ENCODE peak calls at places on chromosomes 12 and 14, in seven cellular contexts. One of them, this sample, is unnamed.

GRCh38 chr14:62126885-62127478 is 364.8 kb downstream of the SNAPC1 start:
- DNase-seq in uterus: no peak
- DNase-seq in CD4-positive, CD25-positive, alpha-beta regulatory T cell: no peak
- DNase-seq in astrocyte: peak
- DNase-seq in CD8-positive, alpha-beta T cell: no peak
- DNase-seq in PC-3: peak
- DNase-seq in A549: peak
- DNase-seq in this sample: peak

GRCh38 chr12:74021937-74022336 is 515.7 kb upstream of the ATXN7L3B start:
- DNase-seq in uterus: no peak
- DNase-seq in CD4-positive, CD25-positive, alpha-beta regulatory T cell: no peak
- DNase-seq in astrocyte: peak
- DNase-seq in CD8-positive, alpha-beta T cell: no peak
- DNase-seq in PC-3: peak
- DNase-seq in A549: peak
- DNase-seq in this sample: no peak

GRCh38 chr14:47008732-47009131 is 357.2 kb upstream of the RPL10L start:
- DNase-seq in uterus: no peak
- DNase-seq in CD4-positive, CD25-positive, alpha-beta regulatory T cell: no peak
- DNase-seq in astrocyte: no peak
- DNase-seq in CD8-positive, alpha-beta T cell: no peak
- DNase-seq in PC-3: no peak
- DNase-seq in A549: no peak
- DNase-seq in this sample: no peak

GRCh38 chr14:104087981-104088850 is 2.7 kb downstream of the ASPG start:
- DNase-seq in uterus: peak
- DNase-seq in CD4-positive, CD25-positive, alpha-beta regulatory T cell: no peak
- DNase-seq in astrocyte: no peak
- DNase-seq in CD8-positive, alpha-beta T cell: no peak
- DNase-seq in PC-3: no peak
- DNase-seq in A549: no peak
- DNase-seq in this sample: no peak

GRCh38 chr14:65937079-65937803 is 524.7 kb downstream of the FUT8 start:
- DNase-seq in uterus: no peak
- DNase-seq in CD4-positive, CD25-positive, alpha-beta regulatory T cell: no peak
- DNase-seq in astrocyte: no peak
- DNase-seq in CD8-positive, alpha-beta T cell: no peak
- DNase-seq in PC-3: no peak
- DNase-seq in A549: no peak
- DNase-seq in this sample: no peak

GRCh38 chr14:96231731-96232130 is 24.3 kb upstream of the BDKRB1 start:
- DNase-seq in uterus: no peak
- DNase-seq in CD4-positive, CD25-positive, alpha-beta regulatory T cell: no peak
- DNase-seq in astrocyte: no peak
- DNase-seq in CD8-positive, alpha-beta T cell: no peak
- DNase-seq in PC-3: no peak
- DNase-seq in A549: no peak
- DNase-seq in this sample: no peak

GRCh38 chr14:69876221-69876847 is 2.9 kb upstream of the SMOC1 start:
- DNase-seq in uterus: no peak
- DNase-seq in CD4-positive, CD25-positive, alpha-beta regulatory T cell: no peak
- DNase-seq in astrocyte: no peak
- DNase-seq in CD8-positive, alpha-beta T cell: no peak
- DNase-seq in PC-3: no peak
- DNase-seq in A549: no peak
- DNase-seq in this sample: no peak

GRCh38 chr14:80602931-80603330 is 338.6 kb downstream of the CEP128 start:
- DNase-seq in uterus: no peak
- DNase-seq in CD4-positive, CD25-positive, alpha-beta regulatory T cell: no peak
- DNase-seq in astrocyte: no peak
- DNase-seq in CD8-positive, alpha-beta T cell: no peak
- DNase-seq in PC-3: no peak
- DNase-seq in A549: no peak
- DNase-seq in this sample: no peak

GRCh38 chr12:13273850-13274249 is 77.3 kb downstream of the EMP1 start:
- DNase-seq in uterus: no peak
- DNase-seq in CD4-positive, CD25-positive, alpha-beta regulatory T cell: no peak
- DNase-seq in astrocyte: no peak
- DNase-seq in CD8-positive, alpha-beta T cell: no peak
- DNase-seq in PC-3: no peak
- DNase-seq in A549: no peak
- DNase-seq in this sample: no peak

GRCh38 chr14:63855272-63855671 is 2.5 kb downstream of the SYNE2 start:
- DNase-seq in uterus: no peak
- DNase-seq in CD4-positive, CD25-positive, alpha-beta regulatory T cell: no peak
- DNase-seq in astrocyte: no peak
- DNase-seq in CD8-positive, alpha-beta T cell: no peak
- DNase-seq in PC-3: no peak
- DNase-seq in A549: no peak
- DNase-seq in this sample: no peak

GRCh38 chr14:32635103-32635719 is 303.5 kb upstream of the NPAS3 start:
- DNase-seq in uterus: no peak
- DNase-seq in CD4-positive, CD25-positive, alpha-beta regulatory T cell: no peak
- DNase-seq in astrocyte: peak
- DNase-seq in CD8-positive, alpha-beta T cell: no peak
- DNase-seq in PC-3: peak
- DNase-seq in A549: no peak
- DNase-seq in this sample: no peak

GRCh38 chr12:40055227-40055579 is 50.7 kb downstream of the SLC2A13 start:
- DNase-seq in uterus: no peak
- DNase-seq in CD4-positive, CD25-positive, alpha-beta regulatory T cell: no peak
- DNase-seq in astrocyte: no peak
- DNase-seq in CD8-positive, alpha-beta T cell: no peak
- DNase-seq in PC-3: no peak
- DNase-seq in A549: no peak
- DNase-seq in this sample: no peak

GRCh38 chr12:123532808-123533649 is 490 bp downstream of the RILPL1 start:
- DNase-seq in uterus: no peak
- DNase-seq in CD4-positive, CD25-positive, alpha-beta regulatory T cell: no peak
- DNase-seq in astrocyte: peak
- DNase-seq in CD8-positive, alpha-beta T cell: no peak
- DNase-seq in PC-3: peak
- DNase-seq in A549: peak
- DNase-seq in this sample: no peak

GRCh38 chr12:1821805-1822204 is 1.4 kb downstream of the LRTM2 start:
- DNase-seq in uterus: no peak
- DNase-seq in CD4-positive, CD25-positive, alpha-beta regulatory T cell: no peak
- DNase-seq in astrocyte: no peak
- DNase-seq in CD8-positive, alpha-beta T cell: no peak
- DNase-seq in PC-3: no peak
- DNase-seq in A549: no peak
- DNase-seq in this sample: no peak

GRCh38 chr12:22924391-22924790 is 299.4 kb downstream of the ETNK1 start:
- DNase-seq in uterus: no peak
- DNase-seq in CD4-positive, CD25-positive, alpha-beta regulatory T cell: no peak
- DNase-seq in astrocyte: no peak
- DNase-seq in CD8-positive, alpha-beta T cell: no peak
- DNase-seq in PC-3: no peak
- DNase-seq in A549: no peak
- DNase-seq in this sample: no peak

GRCh38 chr12:26113194-26113654 is 11.6 kb downstream of the BHLHE41 start:
- DNase-seq in uterus: no peak
- DNase-seq in CD4-positive, CD25-positive, alpha-beta regulatory T cell: no peak
- DNase-seq in astrocyte: no peak
- DNase-seq in CD8-positive, alpha-beta T cell: no peak
- DNase-seq in PC-3: peak
- DNase-seq in A549: no peak
- DNase-seq in this sample: no peak

GRCh38 chr12:77232045-77232444 is 166.7 kb upstream of the E2F7 start:
- DNase-seq in uterus: peak
- DNase-seq in CD4-positive, CD25-positive, alpha-beta regulatory T cell: no peak
- DNase-seq in astrocyte: peak
- DNase-seq in CD8-positive, alpha-beta T cell: no peak
- DNase-seq in PC-3: no peak
- DNase-seq in A549: no peak
- DNase-seq in this sample: no peak

GRCh38 chr14:29712586-29712985 is 215.1 kb downstream of the PRKD1 start:
- DNase-seq in uterus: no peak
- DNase-seq in CD4-positive, CD25-positive, alpha-beta regulatory T cell: no peak
- DNase-seq in astrocyte: no peak
- DNase-seq in CD8-positive, alpha-beta T cell: no peak
- DNase-seq in PC-3: no peak
- DNase-seq in A549: no peak
- DNase-seq in this sample: no peak

GRCh38 chr14:29717906-29718305 is 209.7 kb downstream of the PRKD1 start:
- DNase-seq in uterus: no peak
- DNase-seq in CD4-positive, CD25-positive, alpha-beta regulatory T cell: no peak
- DNase-seq in astrocyte: no peak
- DNase-seq in CD8-positive, alpha-beta T cell: no peak
- DNase-seq in PC-3: no peak
- DNase-seq in A549: no peak
- DNase-seq in this sample: no peak

GRCh38 chr14:29721586-29721985 is 206.1 kb downstream of the PRKD1 start:
- DNase-seq in uterus: no peak
- DNase-seq in CD4-positive, CD25-positive, alpha-beta regulatory T cell: no peak
- DNase-seq in astrocyte: no peak
- DNase-seq in CD8-positive, alpha-beta T cell: no peak
- DNase-seq in PC-3: no peak
- DNase-seq in A549: no peak
- DNase-seq in this sample: no peak

GRCh38 chr14:29716150-29716549 is 211.5 kb downstream of the PRKD1 start:
- DNase-seq in uterus: no peak
- DNase-seq in CD4-positive, CD25-positive, alpha-beta regulatory T cell: no peak
- DNase-seq in astrocyte: peak
- DNase-seq in CD8-positive, alpha-beta T cell: no peak
- DNase-seq in PC-3: no peak
- DNase-seq in A549: no peak
- DNase-seq in this sample: no peak
- H3K27ac ChIP-seq in uterus: no peak
- H3K27ac ChIP-seq in CD4-positive, CD25-positive, alpha-beta regulatory T cell: no peak
- H3K27ac ChIP-seq in astrocyte: no peak
- H3K27ac ChIP-seq in CD8-positive, alpha-beta T cell: no peak
- H3K27ac ChIP-seq in PC-3: no peak
- H3K27ac ChIP-seq in A549: no peak
- H3K27ac ChIP-seq in this sample: no peak

GRCh38 chr12:95678684-95679083 is 111.9 kb downstream of the NTN4 start:
- DNase-seq in uterus: no peak
- DNase-seq in CD4-positive, CD25-positive, alpha-beta regulatory T cell: no peak
- DNase-seq in astrocyte: no peak
- DNase-seq in CD8-positive, alpha-beta T cell: no peak
- DNase-seq in PC-3: no peak
- DNase-seq in A549: no peak
- DNase-seq in this sample: no peak

GRCh38 chr12:95683418-95683817 is 107.1 kb downstream of the NTN4 start:
- DNase-seq in uterus: no peak
- DNase-seq in CD4-positive, CD25-positive, alpha-beta regulatory T cell: no peak
- DNase-seq in astrocyte: no peak
- DNase-seq in CD8-positive, alpha-beta T cell: no peak
- DNase-seq in PC-3: no peak
- DNase-seq in A549: no peak
- DNase-seq in this sample: no peak

GRCh38 chr12:95681210-95681765 is 109.3 kb downstream of the NTN4 start:
- DNase-seq in uterus: no peak
- DNase-seq in CD4-positive, CD25-positive, alpha-beta regulatory T cell: no peak
- DNase-seq in astrocyte: no peak
- DNase-seq in CD8-positive, alpha-beta T cell: no peak
- DNase-seq in PC-3: no peak
- DNase-seq in A549: no peak
- DNase-seq in this sample: no peak
- H3K27ac ChIP-seq in uterus: no peak
- H3K27ac ChIP-seq in CD4-positive, CD25-positive, alpha-beta regulatory T cell: no peak
- H3K27ac ChIP-seq in astrocyte: no peak
- H3K27ac ChIP-seq in CD8-positive, alpha-beta T cell: no peak
- H3K27ac ChIP-seq in PC-3: no peak
- H3K27ac ChIP-seq in A549: no peak
- H3K27ac ChIP-seq in this sample: no peak

GRCh38 chr12:121284551-121285390 is 11.7 kb downstream of the CAMKK2 start:
- DNase-seq in uterus: no peak
- DNase-seq in CD4-positive, CD25-positive, alpha-beta regulatory T cell: no peak
- DNase-seq in astrocyte: no peak
- DNase-seq in CD8-positive, alpha-beta T cell: no peak
- DNase-seq in PC-3: no peak
- DNase-seq in A549: no peak
- DNase-seq in this sample: no peak

GRCh38 chr12:121283388-121283787 is 13.1 kb downstream of the CAMKK2 start:
- DNase-seq in uterus: no peak
- DNase-seq in CD4-positive, CD25-positive, alpha-beta regulatory T cell: no peak
- DNase-seq in astrocyte: no peak
- DNase-seq in CD8-positive, alpha-beta T cell: no peak
- DNase-seq in PC-3: no peak
- DNase-seq in A549: no peak
- DNase-seq in this sample: no peak

GRCh38 chr12:121285856-121286255 is 10.7 kb downstream of the CAMKK2 start:
- DNase-seq in uterus: no peak
- DNase-seq in CD4-positive, CD25-positive, alpha-beta regulatory T cell: no peak
- DNase-seq in astrocyte: no peak
- DNase-seq in CD8-positive, alpha-beta T cell: no peak
- DNase-seq in PC-3: no peak
- DNase-seq in A549: no peak
- DNase-seq in this sample: no peak

GRCh38 chr12:121282072-121282742 is 14.3 kb downstream of the CAMKK2 start:
- DNase-seq in uterus: no peak
- DNase-seq in CD4-positive, CD25-positive, alpha-beta regulatory T cell: no peak
- DNase-seq in astrocyte: no peak
- DNase-seq in CD8-positive, alpha-beta T cell: no peak
- DNase-seq in PC-3: no peak
- DNase-seq in A549: no peak
- DNase-seq in this sample: no peak

GRCh38 chr12:121283841-121284240 is 12.7 kb downstream of the CAMKK2 start:
- DNase-seq in uterus: no peak
- DNase-seq in CD4-positive, CD25-positive, alpha-beta regulatory T cell: no peak
- DNase-seq in astrocyte: no peak
- DNase-seq in CD8-positive, alpha-beta T cell: no peak
- DNase-seq in PC-3: no peak
- DNase-seq in A549: no peak
- DNase-seq in this sample: no peak
- H3K27ac ChIP-seq in uterus: no peak
- H3K27ac ChIP-seq in CD4-positive, CD25-positive, alpha-beta regulatory T cell: no peak
- H3K27ac ChIP-seq in astrocyte: no peak
- H3K27ac ChIP-seq in CD8-positive, alpha-beta T cell: no peak
- H3K27ac ChIP-seq in PC-3: no peak
- H3K27ac ChIP-seq in A549: no peak
- H3K27ac ChIP-seq in this sample: no peak

GRCh38 chr12:83313827-83314226 is 627.1 kb downstream of the TMTC2 start:
- DNase-seq in uterus: no peak
- DNase-seq in CD4-positive, CD25-positive, alpha-beta regulatory T cell: no peak
- DNase-seq in astrocyte: no peak
- DNase-seq in CD8-positive, alpha-beta T cell: no peak
- DNase-seq in PC-3: no peak
- DNase-seq in A549: no peak
- DNase-seq in this sample: no peak

GRCh38 chr12:83313322-83313721 is 626.6 kb downstream of the TMTC2 start:
- DNase-seq in uterus: no peak
- DNase-seq in CD4-positive, CD25-positive, alpha-beta regulatory T cell: no peak
- DNase-seq in astrocyte: no peak
- DNase-seq in CD8-positive, alpha-beta T cell: no peak
- DNase-seq in PC-3: no peak
- DNase-seq in A549: no peak
- DNase-seq in this sample: no peak

GRCh38 chr12:83318386-83318971 is 631.8 kb downstream of the TMTC2 start:
- DNase-seq in uterus: no peak
- DNase-seq in CD4-positive, CD25-positive, alpha-beta regulatory T cell: no peak
- DNase-seq in astrocyte: peak
- DNase-seq in CD8-positive, alpha-beta T cell: no peak
- DNase-seq in PC-3: peak
- DNase-seq in A549: no peak
- DNase-seq in this sample: no peak

GRCh38 chr12:83320350-83320749 is 633.6 kb downstream of the TMTC2 start:
- DNase-seq in uterus: no peak
- DNase-seq in CD4-positive, CD25-positive, alpha-beta regulatory T cell: no peak
- DNase-seq in astrocyte: no peak
- DNase-seq in CD8-positive, alpha-beta T cell: no peak
- DNase-seq in PC-3: no peak
- DNase-seq in A549: no peak
- DNase-seq in this sample: no peak

GRCh38 chr12:83317641-83318040 is 630.9 kb downstream of the TMTC2 start:
- DNase-seq in uterus: no peak
- DNase-seq in CD4-positive, CD25-positive, alpha-beta regulatory T cell: no peak
- DNase-seq in astrocyte: no peak
- DNase-seq in CD8-positive, alpha-beta T cell: no peak
- DNase-seq in PC-3: no peak
- DNase-seq in A549: no peak
- DNase-seq in this sample: no peak
- H3K27ac ChIP-seq in uterus: no peak
- H3K27ac ChIP-seq in CD4-positive, CD25-positive, alpha-beta regulatory T cell: no peak
- H3K27ac ChIP-seq in astrocyte: no peak
- H3K27ac ChIP-seq in CD8-positive, alpha-beta T cell: no peak
- H3K27ac ChIP-seq in PC-3: no peak
- H3K27ac ChIP-seq in A549: no peak
- H3K27ac ChIP-seq in this sample: no peak